ENCODE peak calls at places on chromosome 6, in six cellular contexts. One of them, this sample, is unnamed.

GRCh38 chr6:15819226-15819625 is 156.4 kb upstream of the DTNBP1 start:
- DNase-seq in upper lobe of left lung: no peak
- DNase-seq in BE2C: no peak
- DNase-seq in PC-3: no peak
- DNase-seq in heart left ventricle: no peak
- DNase-seq in RWPE2: no peak
- DNase-seq in this sample: no peak

GRCh38 chr6:112007254-112007653 is 46.6 kb upstream of the CCN6 start:
- DNase-seq in upper lobe of left lung: no peak
- DNase-seq in BE2C: no peak
- DNase-seq in PC-3: no peak
- DNase-seq in heart left ventricle: no peak
- DNase-seq in RWPE2: no peak
- DNase-seq in this sample: peak; percentile 18

GRCh38 chr6:110799181-110799580 is 16.1 kb downstream of the CDK19 start:
- DNase-seq in upper lobe of left lung: no peak
- DNase-seq in BE2C: no peak
- DNase-seq in PC-3: no peak
- DNase-seq in heart left ventricle: no peak
- DNase-seq in RWPE2: no peak
- DNase-seq in this sample: no peak

GRCh38 chr6:36127462-36128016 is 2.8 kb upstream of the MAPK13 start:
- DNase-seq in upper lobe of left lung: no peak
- DNase-seq in BE2C: no peak
- DNase-seq in PC-3: peak; percentile 64
- DNase-seq in heart left ventricle: peak; percentile 21
- DNase-seq in RWPE2: no peak
- DNase-seq in this sample: peak; percentile 44

GRCh38 chr6:17600527-17601388 is 656 bp downstream of the FAM8A1 start:
- DNase-seq in upper lobe of left lung: peak; percentile 93
- DNase-seq in BE2C: peak; percentile 49
- DNase-seq in PC-3: peak; percentile 35
- DNase-seq in heart left ventricle: peak; percentile 51
- DNase-seq in RWPE2: peak; percentile 65
- DNase-seq in this sample: peak; percentile 62

GRCh38 chr6:7138921-7139358 is 31.2 kb downstream of the RREB1 start:
- DNase-seq in upper lobe of left lung: no peak
- DNase-seq in BE2C: no peak
- DNase-seq in PC-3: peak; percentile 83
- DNase-seq in heart left ventricle: no peak
- DNase-seq in RWPE2: no peak
- DNase-seq in this sample: no peak

GRCh38 chr6:112188906-112189305 is 65.5 kb downstream of the LAMA4 start:
- DNase-seq in upper lobe of left lung: no peak
- DNase-seq in BE2C: no peak
- DNase-seq in PC-3: no peak
- DNase-seq in heart left ventricle: no peak
- DNase-seq in RWPE2: no peak
- DNase-seq in this sample: peak; percentile 92

GRCh38 chr6:136646377-136646776 is 96.2 kb upstream of the MAP7 start:
- DNase-seq in upper lobe of left lung: no peak
- DNase-seq in BE2C: no peak
- DNase-seq in PC-3: no peak
- DNase-seq in heart left ventricle: no peak
- DNase-seq in RWPE2: no peak
- DNase-seq in this sample: peak; percentile 64

GRCh38 chr6:37323568-37323967 is 30.2 kb upstream of the RNF8 start:
- DNase-seq in upper lobe of left lung: no peak
- DNase-seq in BE2C: peak; percentile 67
- DNase-seq in PC-3: no peak
- DNase-seq in heart left ventricle: no peak
- DNase-seq in RWPE2: no peak
- DNase-seq in this sample: peak; percentile 21

GRCh38 chr6:81938014-81938761 is 185.7 kb upstream of the TENT5A start:
- DNase-seq in upper lobe of left lung: no peak
- DNase-seq in BE2C: no peak
- DNase-seq in PC-3: peak; percentile 94
- DNase-seq in heart left ventricle: no peak
- DNase-seq in RWPE2: no peak
- DNase-seq in this sample: peak; percentile 75

GRCh38 chr6:111880181-111880944 is 7.1 kb upstream of the FYN start:
- DNase-seq in upper lobe of left lung: no peak
- DNase-seq in BE2C: no peak
- DNase-seq in PC-3: peak; percentile 22
- DNase-seq in heart left ventricle: no peak
- DNase-seq in RWPE2: no peak
- DNase-seq in this sample: peak; percentile 50

GRCh38 chr6:35552285-35552917 is 39.7 kb upstream of the TULP1 start:
- DNase-seq in upper lobe of left lung: no peak
- DNase-seq in BE2C: peak; percentile 51
- DNase-seq in PC-3: peak; percentile 80
- DNase-seq in heart left ventricle: no peak
- DNase-seq in RWPE2: no peak
- DNase-seq in this sample: no peak

GRCh38 chr6:3227363-3228045 is at the start of gene TUBB2B:
- DNase-seq in upper lobe of left lung: peak; percentile 85
- DNase-seq in BE2C: peak; percentile 95
- DNase-seq in PC-3: no peak
- DNase-seq in heart left ventricle: peak; percentile 19
- DNase-seq in RWPE2: no peak
- DNase-seq in this sample: peak; percentile 82

GRCh38 chr6:3230275-3231212 is 3.1 kb upstream of the TUBB2B start:
- DNase-seq in upper lobe of left lung: no peak
- DNase-seq in BE2C: peak; percentile 72
- DNase-seq in PC-3: no peak
- DNase-seq in heart left ventricle: no peak
- DNase-seq in RWPE2: no peak
- DNase-seq in this sample: peak; percentile 82

GRCh38 chr6:3229566-3230274 is 2.3 kb upstream of the TUBB2B start:
- DNase-seq in upper lobe of left lung: peak; percentile 85
- DNase-seq in BE2C: peak; percentile 54
- DNase-seq in PC-3: no peak
- DNase-seq in heart left ventricle: no peak
- DNase-seq in RWPE2: no peak
- DNase-seq in this sample: peak; percentile 36

GRCh38 chr6:3228046-3228671 is 706 bp upstream of the TUBB2B start:
- DNase-seq in upper lobe of left lung: peak; percentile 85
- DNase-seq in BE2C: peak; percentile 58
- DNase-seq in PC-3: no peak
- DNase-seq in heart left ventricle: no peak
- DNase-seq in RWPE2: no peak
- DNase-seq in this sample: peak; percentile 22

GRCh38 chr6:3228791-3229565 is 1.5 kb upstream of the TUBB2B start:
- DNase-seq in upper lobe of left lung: peak; percentile 85
- DNase-seq in BE2C: peak; percentile 29
- DNase-seq in PC-3: no peak
- DNase-seq in heart left ventricle: no peak
- DNase-seq in RWPE2: no peak
- DNase-seq in this sample: peak; percentile 34
- H3K4me1 ChIP-seq in upper lobe of left lung: peaks cover 48% of the 10 kb centered on the region
- H3K4me1 ChIP-seq in BE2C: peaks cover 10% of the 10 kb centered on the region
- H3K4me1 ChIP-seq in PC-3: peaks cover 29% of the 10 kb centered on the region
- H3K4me1 ChIP-seq in heart left ventricle: peaks cover 33% of the 10 kb centered on the region
- H3K4me1 ChIP-seq in RWPE2: no peaks in the 10 kb centered on the region
- H3K4me1 ChIP-seq in this sample: peaks cover 24% of the 10 kb centered on the region

GRCh38 chr6:128491643-128492206 is 28.7 kb downstream of the PTPRK start:
- DNase-seq in upper lobe of left lung: no peak
- DNase-seq in BE2C: peak; percentile 47
- DNase-seq in PC-3: peak; percentile 37
- DNase-seq in heart left ventricle: peak; percentile 62
- DNase-seq in RWPE2: no peak
- DNase-seq in this sample: peak; percentile 76
- H3K4me1 ChIP-seq in upper lobe of left lung: peaks cover 11% of the 10 kb centered on the region
- H3K4me1 ChIP-seq in BE2C: peaks cover 20% of the 10 kb centered on the region
- H3K4me1 ChIP-seq in PC-3: peaks cover 47% of the 10 kb centered on the region
- H3K4me1 ChIP-seq in heart left ventricle: peaks cover 16% of the 10 kb centered on the region
- H3K4me1 ChIP-seq in RWPE2: peaks cover 24% of the 10 kb centered on the region
- H3K4me1 ChIP-seq in this sample: peaks cover 6% of the 10 kb centered on the region

DNA sequence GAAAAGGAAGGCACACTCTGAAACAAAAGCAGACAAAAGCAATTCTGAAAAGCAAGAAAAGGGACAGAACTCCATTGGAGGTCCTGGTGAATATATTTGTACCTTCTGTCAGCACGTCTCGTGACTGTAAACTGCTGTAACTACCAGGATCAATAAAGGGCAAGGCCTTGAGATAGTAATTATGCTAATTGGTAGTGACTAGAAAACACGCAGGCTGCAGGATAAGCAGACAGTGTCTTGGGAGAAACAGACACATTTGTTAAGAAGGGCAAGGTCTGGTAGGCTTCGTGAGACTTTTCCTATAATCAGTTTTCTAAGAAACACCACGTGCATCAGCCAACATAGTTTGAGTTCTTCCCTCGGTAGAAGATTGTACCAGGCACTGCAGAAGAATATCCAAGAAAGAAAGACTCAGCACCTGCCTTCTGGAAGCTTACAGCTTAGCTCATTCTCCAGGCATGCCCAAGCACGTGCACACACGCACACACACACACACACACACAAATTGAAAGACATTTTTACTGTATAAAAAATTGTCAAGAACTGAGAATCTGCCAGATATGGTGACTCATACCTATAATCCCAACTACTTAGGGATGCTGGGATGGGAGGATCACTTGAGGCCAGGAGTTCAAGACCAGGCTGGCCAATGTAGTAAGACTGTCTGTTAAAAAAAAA is 167.0 kb upstream of the SASH1 start:
- DNase-seq in upper lobe of left lung: no peak
- DNase-seq in BE2C: no peak
- DNase-seq in PC-3: no peak
- DNase-seq in heart left ventricle: no peak
- DNase-seq in RWPE2: no peak
- DNase-seq in this sample: no peak
- H3K4me1 ChIP-seq in upper lobe of left lung: no peaks in the 10 kb centered on the region
- H3K4me1 ChIP-seq in BE2C: no peaks in the 10 kb centered on the region
- H3K4me1 ChIP-seq in PC-3: no peaks in the 10 kb centered on the region
- H3K4me1 ChIP-seq in heart left ventricle: no peaks in the 10 kb centered on the region
- H3K4me1 ChIP-seq in RWPE2: no peaks in the 10 kb centered on the region
- H3K4me1 ChIP-seq in this sample: no peaks in the 10 kb centered on the region

GRCh38 chr6:158467923-158468322 is 92.0 kb upstream of the TMEM181 start:
- DNase-seq in upper lobe of left lung: no peak
- DNase-seq in BE2C: no peak
- DNase-seq in PC-3: no peak
- DNase-seq in heart left ventricle: no peak
- DNase-seq in RWPE2: no peak
- DNase-seq in this sample: no peak

GRCh38 chr6:158468666-158469065 is 91.2 kb upstream of the TMEM181 start:
- DNase-seq in upper lobe of left lung: no peak
- DNase-seq in BE2C: no peak
- DNase-seq in PC-3: peak; percentile 12
- DNase-seq in heart left ventricle: no peak
- DNase-seq in RWPE2: no peak
- DNase-seq in this sample: no peak

GRCh38 chr6:158472453-158472852 is 87.4 kb upstream of the TMEM181 start:
- DNase-seq in upper lobe of left lung: no peak
- DNase-seq in BE2C: no peak
- DNase-seq in PC-3: no peak
- DNase-seq in heart left ventricle: no peak
- DNase-seq in RWPE2: no peak
- DNase-seq in this sample: no peak

GRCh38 chr6:158474961-158475343 is 84.9 kb upstream of the TMEM181 start:
- DNase-seq in upper lobe of left lung: no peak
- DNase-seq in BE2C: no peak
- DNase-seq in PC-3: peak; percentile 89
- DNase-seq in heart left ventricle: no peak
- DNase-seq in RWPE2: no peak
- DNase-seq in this sample: peak; percentile 72

GRCh38 chr6:158471339-158471738 is 88.6 kb upstream of the TMEM181 start:
- DNase-seq in upper lobe of left lung: no peak
- DNase-seq in BE2C: no peak
- DNase-seq in PC-3: no peak
- DNase-seq in heart left ventricle: no peak
- DNase-seq in RWPE2: no peak
- DNase-seq in this sample: no peak
- H3K4me1 ChIP-seq in upper lobe of left lung: no peaks in the 10 kb centered on the region
- H3K4me1 ChIP-seq in BE2C: peaks cover 9% of the 10 kb centered on the region
- H3K4me1 ChIP-seq in PC-3: peaks cover 26% of the 10 kb centered on the region
- H3K4me1 ChIP-seq in heart left ventricle: no peaks in the 10 kb centered on the region
- H3K4me1 ChIP-seq in RWPE2: peaks cover 21% of the 10 kb centered on the region
- H3K4me1 ChIP-seq in this sample: peaks cover 4% of the 10 kb centered on the region

DNA sequence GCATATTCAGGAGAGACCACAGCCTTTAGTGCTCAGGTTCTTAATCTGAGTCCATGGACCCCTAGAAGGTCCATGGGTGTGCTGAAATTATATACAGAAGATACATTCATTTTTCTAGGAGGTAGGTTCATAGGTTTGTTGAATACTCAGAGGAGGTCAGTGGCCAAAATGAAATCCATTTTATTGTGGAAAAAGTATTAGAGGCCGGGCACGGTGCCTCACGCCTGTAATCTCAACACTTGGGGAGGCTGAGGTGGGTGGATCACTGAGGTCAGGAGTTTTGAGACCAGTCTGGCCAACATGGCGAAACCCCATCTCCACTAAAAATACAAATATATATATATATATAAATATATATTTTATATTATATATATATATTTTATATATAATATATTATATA is 9.0 kb upstream of the UST start:
- DNase-seq in upper lobe of left lung: no peak
- DNase-seq in BE2C: no peak
- DNase-seq in PC-3: no peak
- DNase-seq in heart left ventricle: no peak
- DNase-seq in RWPE2: no peak
- DNase-seq in this sample: no peak
- H3K4me1 ChIP-seq in upper lobe of left lung: no peaks in the 10 kb centered on the region
- H3K4me1 ChIP-seq in BE2C: no peaks in the 10 kb centered on the region
- H3K4me1 ChIP-seq in PC-3: no peaks in the 10 kb centered on the region
- H3K4me1 ChIP-seq in heart left ventricle: no peaks in the 10 kb centered on the region
- H3K4me1 ChIP-seq in RWPE2: no peaks in the 10 kb centered on the region
- H3K4me1 ChIP-seq in this sample: peaks cover 12% of the 10 kb centered on the region

GRCh38 chr6:43377710-43378229 is 8.3 kb upstream of the ZNF318 start:
- DNase-seq in upper lobe of left lung: no peak
- DNase-seq in BE2C: no peak
- DNase-seq in PC-3: no peak
- DNase-seq in heart left ventricle: no peak
- DNase-seq in RWPE2: no peak
- DNase-seq in this sample: no peak
- H3K4me1 ChIP-seq in upper lobe of left lung: no peaks in the 10 kb centered on the region
- H3K4me1 ChIP-seq in BE2C: no peaks in the 10 kb centered on the region
- H3K4me1 ChIP-seq in PC-3: no peaks in the 10 kb centered on the region
- H3K4me1 ChIP-seq in heart left ventricle: no peaks in the 10 kb centered on the region
- H3K4me1 ChIP-seq in RWPE2: no peaks in the 10 kb centered on the region
- H3K4me1 ChIP-seq in this sample: no peaks in the 10 kb centered on the region

GRCh38 chr6:14816106-14816864 is 429.6 kb upstream of the JARID2 start:
- DNase-seq in upper lobe of left lung: no peak
- DNase-seq in BE2C: peak; percentile 79
- DNase-seq in PC-3: no peak
- DNase-seq in heart left ventricle: no peak
- DNase-seq in RWPE2: no peak
- DNase-seq in this sample: no peak
- H3K4me1 ChIP-seq in upper lobe of left lung: no peaks in the 10 kb centered on the region
- H3K4me1 ChIP-seq in BE2C: peaks cover 19% of the 10 kb centered on the region
- H3K4me1 ChIP-seq in PC-3: no peaks in the 10 kb centered on the region
- H3K4me1 ChIP-seq in heart left ventricle: no peaks in the 10 kb centered on the region
- H3K4me1 ChIP-seq in RWPE2: no peaks in the 10 kb centered on the region
- H3K4me1 ChIP-seq in this sample: peaks cover 36% of the 10 kb centered on the region